ENCODE peak calls at places on chromosomes 16 and 17, in seven cellular contexts. One of them, this sample, is unnamed.
A peak's percentile ranks its signal among the peaks of the same experiment; 100 is the strongest.

GRCh38 chr17:503449-503700 is 150.8 kb upstream of the RPH3AL start:
- DNase-seq in astrocyte of the spinal cord: no peak
- DNase-seq in adrenal gland: no peak
- DNase-seq in CD8-positive, alpha-beta T cell: no peak
- DNase-seq in HL-60: no peak
- DNase-seq in HFF-Myc: no peak
- DNase-seq in A549: no peak
- DNase-seq in this sample: no peak

GRCh38 chr17:20223808-20224328 is 214.7 kb downstream of the SPECC1 start:
- DNase-seq in adrenal gland: no peak
- DNase-seq in A549: no peak
- DNase-seq in astrocyte of the spinal cord: peak; percentile 9
- DNase-seq in HFF-Myc: no peak
- DNase-seq in HL-60: no peak
- DNase-seq in CD8-positive, alpha-beta T cell: no peak
- DNase-seq in this sample: peak; percentile 82

GRCh38 chr16:31421587-31421986 is 6.6 kb downstream of the COX6A2 start:
- DNase-seq in adrenal gland: no peak
- DNase-seq in HL-60: no peak
- DNase-seq in astrocyte of the spinal cord: no peak
- DNase-seq in A549: no peak
- DNase-seq in CD8-positive, alpha-beta T cell: peak; percentile 60
- DNase-seq in HFF-Myc: no peak
- DNase-seq in this sample: peak; percentile 45

GRCh38 chr17:36066365-36066945 is 2.4 kb downstream of the CCL18 start:
- DNase-seq in adrenal gland: no peak
- DNase-seq in astrocyte of the spinal cord: no peak
- DNase-seq in A549: no peak
- DNase-seq in CD8-positive, alpha-beta T cell: peak; percentile 52
- DNase-seq in HL-60: no peak
- DNase-seq in HFF-Myc: no peak
- DNase-seq in this sample: no peak

GRCh38 chr17:21066394-21066793 is 23.6 kb upstream of the USP22 start:
- DNase-seq in HL-60: no peak
- DNase-seq in CD8-positive, alpha-beta T cell: no peak
- DNase-seq in astrocyte of the spinal cord: no peak
- DNase-seq in A549: no peak
- DNase-seq in adrenal gland: no peak
- DNase-seq in HFF-Myc: no peak
- DNase-seq in this sample: no peak

GRCh38 chr17:75695141-75695829 is 26.0 kb upstream of the ITGB4 start:
- DNase-seq in CD8-positive, alpha-beta T cell: no peak
- DNase-seq in HL-60: no peak
- DNase-seq in HFF-Myc: no peak
- DNase-seq in astrocyte of the spinal cord: peak; percentile 52
- DNase-seq in A549: no peak
- DNase-seq in adrenal gland: no peak
- DNase-seq in this sample: peak; percentile 94

GRCh38 chr16:88681709-88682451 is 4.4 kb downstream of the SNAI3 start:
- DNase-seq in HL-60: peak; percentile 86
- DNase-seq in A549: no peak
- DNase-seq in astrocyte of the spinal cord: no peak
- DNase-seq in adrenal gland: peak; percentile 78
- DNase-seq in CD8-positive, alpha-beta T cell: peak; percentile 78
- DNase-seq in HFF-Myc: no peak
- DNase-seq in this sample: no peak

GRCh38 chr16:75282811-75283281 is 31.4 kb upstream of the BCAR1 start:
- DNase-seq in adrenal gland: no peak
- DNase-seq in A549: no peak
- DNase-seq in astrocyte of the spinal cord: peak; percentile 36
- DNase-seq in CD8-positive, alpha-beta T cell: no peak
- DNase-seq in HFF-Myc: no peak
- DNase-seq in HL-60: no peak
- DNase-seq in this sample: peak; percentile 56

GRCh38 chr17:58517378-58517927 is 3.0 kb upstream of the MTMR4 start:
- DNase-seq in A549: peak; percentile 70
- DNase-seq in HFF-Myc: no peak
- DNase-seq in adrenal gland: no peak
- DNase-seq in astrocyte of the spinal cord: no peak
- DNase-seq in CD8-positive, alpha-beta T cell: no peak
- DNase-seq in HL-60: no peak
- DNase-seq in this sample: no peak

GRCh38 chr16:48531011-48531962 is 78.7 kb downstream of the N4BP1 start:
- DNase-seq in astrocyte of the spinal cord: no peak
- DNase-seq in adrenal gland: no peak
- DNase-seq in A549: no peak
- DNase-seq in HL-60: no peak
- DNase-seq in CD8-positive, alpha-beta T cell: no peak
- DNase-seq in HFF-Myc: peak; percentile 58
- DNase-seq in this sample: no peak

GRCh38 chr17:8753976-8754440 is 4.3 kb downstream of the SPDYE4 start:
- DNase-seq in HFF-Myc: no peak
- DNase-seq in A549: peak; percentile 65
- DNase-seq in CD8-positive, alpha-beta T cell: no peak
- DNase-seq in HL-60: no peak
- DNase-seq in astrocyte of the spinal cord: peak; percentile 7
- DNase-seq in adrenal gland: no peak
- DNase-seq in this sample: peak; percentile 43

GRCh38 chr16:9042943-9043680 is 48.3 kb upstream of the HAPSTR1 start:
- DNase-seq in adrenal gland: no peak
- DNase-seq in HL-60: no peak
- DNase-seq in HFF-Myc: no peak
- DNase-seq in astrocyte of the spinal cord: peak; percentile 79
- DNase-seq in CD8-positive, alpha-beta T cell: no peak
- DNase-seq in A549: no peak
- DNase-seq in this sample: no peak

GRCh38 chr17:70327723-70328122 is 158.4 kb downstream of the KCNJ2 start:
- DNase-seq in A549: no peak
- DNase-seq in CD8-positive, alpha-beta T cell: no peak
- DNase-seq in HL-60: no peak
- DNase-seq in HFF-Myc: no peak
- DNase-seq in adrenal gland: no peak
- DNase-seq in astrocyte of the spinal cord: no peak
- DNase-seq in this sample: no peak

GRCh38 chr17:50203589-50204345 is 2.3 kb upstream of the COL1A1 start:
- DNase-seq in A549: no peak
- DNase-seq in CD8-positive, alpha-beta T cell: peak; percentile 4
- DNase-seq in astrocyte of the spinal cord: peak; percentile 88
- DNase-seq in HFF-Myc: peak; percentile 91
- DNase-seq in adrenal gland: no peak
- DNase-seq in HL-60: no peak
- DNase-seq in this sample: no peak

GRCh38 chr17:40422990-40423611 is 5.4 kb upstream of the TOP2A start:
- DNase-seq in CD8-positive, alpha-beta T cell: no peak
- DNase-seq in A549: peak; percentile 65
- DNase-seq in astrocyte of the spinal cord: no peak
- DNase-seq in HFF-Myc: no peak
- DNase-seq in adrenal gland: no peak
- DNase-seq in HL-60: no peak
- DNase-seq in this sample: no peak
- TF ChIP-seq CTCF in CD8-positive, alpha-beta T cell: no peak
- TF ChIP-seq CTCF in A549: peak; percentile 41
- TF ChIP-seq CTCF in astrocyte of the spinal cord: no peak
- TF ChIP-seq CTCF in HFF-Myc: peak; percentile 11
- TF ChIP-seq CTCF in adrenal gland: no peak
- TF ChIP-seq CTCF in HL-60: no peak
- TF ChIP-seq CTCF in this sample: no peak

GRCh38 chr17:29179232-29180036 is 764 bp downstream of the MYO18A start:
- DNase-seq in astrocyte of the spinal cord: no peak
- DNase-seq in HFF-Myc: no peak
- DNase-seq in A549: peak; percentile 79
- DNase-seq in adrenal gland: peak; percentile 58
- DNase-seq in HL-60: no peak
- DNase-seq in CD8-positive, alpha-beta T cell: no peak
- DNase-seq in this sample: peak; percentile 88

GRCh38 chr17:29177871-29178749 is 2.1 kb downstream of the MYO18A start:
- DNase-seq in astrocyte of the spinal cord: no peak
- DNase-seq in A549: peak; percentile 54
- DNase-seq in CD8-positive, alpha-beta T cell: no peak
- DNase-seq in HL-60: no peak
- DNase-seq in HFF-Myc: no peak
- DNase-seq in adrenal gland: peak; percentile 46
- DNase-seq in this sample: peak; percentile 34

GRCh38 chr17:29176500-29177351 is 3.5 kb downstream of the MYO18A start:
- DNase-seq in HFF-Myc: no peak
- DNase-seq in HL-60: peak; percentile 44
- DNase-seq in astrocyte of the spinal cord: peak; percentile 24
- DNase-seq in CD8-positive, alpha-beta T cell: peak; percentile 54
- DNase-seq in adrenal gland: peak; percentile 79
- DNase-seq in A549: peak; percentile 70
- DNase-seq in this sample: peak; percentile 65

GRCh38 chr17:29178750-29179231 is 1.4 kb downstream of the MYO18A start:
- DNase-seq in CD8-positive, alpha-beta T cell: no peak
- DNase-seq in HFF-Myc: no peak
- DNase-seq in astrocyte of the spinal cord: no peak
- DNase-seq in adrenal gland: peak; percentile 51
- DNase-seq in HL-60: no peak
- DNase-seq in A549: peak; percentile 41
- DNase-seq in this sample: peak; percentile 91

GRCh38 chr17:29177541-29177870 is 2.7 kb downstream of the MYO18A start:
- DNase-seq in HFF-Myc: no peak
- DNase-seq in astrocyte of the spinal cord: no peak
- DNase-seq in CD8-positive, alpha-beta T cell: no peak
- DNase-seq in HL-60: no peak
- DNase-seq in adrenal gland: peak; percentile 31
- DNase-seq in A549: no peak
- DNase-seq in this sample: no peak
- H3K4me3 ChIP-seq in HFF-Myc: no peak overlapping the region
- H3K4me3 ChIP-seq in astrocyte of the spinal cord: no peak overlapping the region
- H3K4me3 ChIP-seq in CD8-positive, alpha-beta T cell: no peak overlapping the region
- H3K4me3 ChIP-seq in HL-60: no peak overlapping the region
- H3K4me3 ChIP-seq in adrenal gland: no peak overlapping the region
- H3K4me3 ChIP-seq in A549: peak overlapping the region; percentile 60
- H3K4me3 ChIP-seq in this sample: peak overlapping the region; percentile 14

GRCh38 chr17:53719229-53719628 is 103.5 kb upstream of the KIF2B start:
- DNase-seq in CD8-positive, alpha-beta T cell: no peak
- DNase-seq in HL-60: no peak
- DNase-seq in adrenal gland: no peak
- DNase-seq in HFF-Myc: no peak
- DNase-seq in A549: no peak
- DNase-seq in astrocyte of the spinal cord: peak; percentile 9
- DNase-seq in this sample: no peak

GRCh38 chr17:53724726-53725125 is 98.0 kb upstream of the KIF2B start:
- DNase-seq in HL-60: no peak
- DNase-seq in adrenal gland: no peak
- DNase-seq in A549: no peak
- DNase-seq in astrocyte of the spinal cord: no peak
- DNase-seq in CD8-positive, alpha-beta T cell: no peak
- DNase-seq in HFF-Myc: no peak
- DNase-seq in this sample: no peak

GRCh38 chr17:53721101-53721500 is 101.6 kb upstream of the KIF2B start:
- DNase-seq in astrocyte of the spinal cord: peak; percentile 24
- DNase-seq in HFF-Myc: no peak
- DNase-seq in HL-60: no peak
- DNase-seq in CD8-positive, alpha-beta T cell: no peak
- DNase-seq in A549: no peak
- DNase-seq in adrenal gland: no peak
- DNase-seq in this sample: no peak

DNA sequence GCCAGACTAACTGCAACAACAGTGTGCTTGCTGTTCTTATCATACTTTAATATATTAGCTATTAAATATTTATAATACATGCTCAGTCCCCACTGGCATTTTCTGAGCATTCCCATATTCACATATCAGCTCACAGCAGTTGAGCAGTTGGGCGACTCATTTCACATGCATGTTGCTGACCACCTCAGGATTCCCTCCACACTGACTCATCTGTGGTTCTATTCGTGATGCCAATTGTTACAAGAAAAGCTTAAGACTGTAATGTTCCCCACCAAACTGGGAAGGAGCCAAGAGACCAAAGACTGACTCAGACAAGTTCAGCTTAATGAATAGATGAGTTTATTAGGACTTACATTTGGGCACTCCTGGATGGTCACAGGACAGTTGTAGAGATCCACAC is 100.3 kb upstream of the KIF2B start:
- DNase-seq in CD8-positive, alpha-beta T cell: no peak
- DNase-seq in HL-60: no peak
- DNase-seq in adrenal gland: no peak
- DNase-seq in A549: peak; percentile 36
- DNase-seq in astrocyte of the spinal cord: peak; percentile 99
- DNase-seq in HFF-Myc: peak; percentile 0
- DNase-seq in this sample: peak; percentile 86
- TF ChIP-seq CTCF in CD8-positive, alpha-beta T cell: no peak
- TF ChIP-seq CTCF in HL-60: no peak
- TF ChIP-seq CTCF in adrenal gland: no peak
- TF ChIP-seq CTCF in A549: no peak
- TF ChIP-seq CTCF in astrocyte of the spinal cord: no peak
- TF ChIP-seq CTCF in HFF-Myc: no peak
- TF ChIP-seq CTCF in this sample: no peak

DNA sequence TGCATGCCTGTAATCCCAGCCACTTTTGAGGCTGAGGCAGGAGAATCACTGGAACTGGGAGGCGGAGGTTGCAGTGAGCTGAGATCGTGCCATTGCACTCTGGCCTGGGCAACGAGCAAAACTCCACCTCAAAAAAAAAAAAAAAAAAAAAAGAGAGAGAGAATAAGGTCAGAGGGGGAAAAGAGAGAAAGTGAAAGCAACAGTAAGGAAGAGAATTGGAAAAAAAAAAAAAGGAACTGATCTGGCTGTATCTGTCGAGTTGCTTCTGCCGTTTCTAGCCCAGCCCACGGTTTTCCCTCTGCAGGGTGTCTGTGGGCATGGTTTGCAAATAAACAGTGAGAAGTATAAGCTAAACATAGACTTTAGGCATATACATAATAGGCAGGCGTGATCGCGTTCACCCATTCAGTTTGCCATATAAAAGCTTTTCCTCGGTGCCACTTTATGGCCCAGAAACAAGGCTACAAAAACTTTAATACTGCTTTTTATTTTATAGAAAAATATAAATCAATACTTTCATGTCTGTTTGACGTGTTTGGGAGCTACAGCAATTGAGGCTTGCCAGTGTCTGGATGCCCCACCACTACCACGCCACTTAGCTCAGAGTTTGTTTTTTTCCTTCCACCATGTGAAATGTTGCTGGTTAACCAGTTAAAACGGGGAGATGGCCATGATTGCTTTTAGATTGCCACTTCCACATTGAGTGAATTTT is 436.7 kb downstream of the MAF start:
- DNase-seq in A549: no peak
- DNase-seq in CD8-positive, alpha-beta T cell: no peak
- DNase-seq in HFF-Myc: no peak
- DNase-seq in HL-60: peak; percentile 64
- DNase-seq in astrocyte of the spinal cord: no peak
- DNase-seq in adrenal gland: no peak
- DNase-seq in this sample: no peak
- H3K4me3 ChIP-seq in A549: no peak overlapping the region
- H3K4me3 ChIP-seq in CD8-positive, alpha-beta T cell: no peak overlapping the region
- H3K4me3 ChIP-seq in HFF-Myc: no peak overlapping the region
- H3K4me3 ChIP-seq in HL-60: peak overlapping the region; percentile 9
- H3K4me3 ChIP-seq in astrocyte of the spinal cord: no peak overlapping the region
- H3K4me3 ChIP-seq in adrenal gland: no peak overlapping the region
- H3K4me3 ChIP-seq in this sample: no peak overlapping the region

This sample was measured in epithelial cell of esophagus.